ENCODE peak calls at places on chromosomes 7 and 10, in five cellular contexts. U is Caco-2, P is SK-N-SH, T is cardiac muscle cell, L is RCC 7860. D is an unnamed sample.

GRCh38 chr7:40551685-40552576 is 417.1 kb downstream of the SUGCT start:
- DNase-seq in U (no peak), P (peak; percentile 81), L (peak; percentile 58), T (peak; percentile 90), D (peak; percentile 63)

GRCh38 chr10:18145652-18146051 is 5.4 kb downstream of the CACNB2 start:
- DNase-seq in U (no peak), L (no peak), T (peak; percentile 72), P (no peak), D (peak; percentile 50)

GRCh38 chr10:12705943-12706342 is 295.6 kb downstream of the CCDC3 start:
- DNase-seq in L (peak; percentile 57), T (no peak), U (no peak), P (no peak), D (no peak)

GRCh38 chr7:158710651-158711102 is 6.1 kb upstream of the NCAPG2 start:
- DNase-seq in P (no peak), U (no peak), T (peak; percentile 98), L (peak; percentile 51), D (peak; percentile 23)

GRCh38 chr10:103542764-103543616 is 49.5 kb downstream of the NEURL1 start:
- DNase-seq in T (peak; percentile 67), P (peak; percentile 82), U (peak; percentile 38), L (peak; percentile 18), D (peak; percentile 68)

GRCh38 chr10:30216811-30217210 is 132.3 kb downstream of the MTPAP start:
- DNase-seq in L (no peak), P (no peak), U (no peak), T (no peak), D (no peak)

GRCh38 chr7:37342665-37343471 is 105.8 kb downstream of the ELMO1 start:
- DNase-seq in L (no peak), U (no peak), P (peak; percentile 66), T (no peak), D (no peak)

GRCh38 chr10:72612203-72612826 is 13.6 kb downstream of the MICU1 start:
- DNase-seq in T (peak; percentile 33), U (no peak), L (peak; percentile 22), P (peak; percentile 46), D (no peak)

GRCh38 chr10:72935358-72935757 is 19.2 kb downstream of the PLA2G12B start:
- DNase-seq in U (no peak), P (no peak), L (peak; percentile 19), T (peak; percentile 13), D (no peak)

GRCh38 chr10:97651773-97652172 is 11.3 kb downstream of the PI4K2A start:
- DNase-seq in L (no peak), U (no peak), P (no peak), T (no peak), D (no peak)

GRCh38 chr7:14210075-14210474 is 220.6 kb upstream of the ETV1 start:
- DNase-seq in L (no peak), T (no peak), P (peak; percentile 12), U (no peak), D (no peak)

GRCh38 chr10:122168598-122168997 is 102.5 kb upstream of the BTBD16 start:
- DNase-seq in U (no peak), L (no peak), P (peak; percentile 55), T (peak; percentile 6), D (no peak)

GRCh38 chr7:145909956-145910611 is 206.5 kb upstream of the CNTNAP2 start:
- DNase-seq in L (peak; percentile 50), P (no peak), U (no peak), T (peak; percentile 34), D (no peak)

GRCh38 chr7:17056491-17057142 is 174.8 kb upstream of the AGR3 start:
- DNase-seq in P (no peak), U (peak; percentile 2), T (no peak), L (no peak), D (peak; percentile 19)

GRCh38 chr10:77190275-77190674 is 447.3 kb downstream of the KCNMA1 start:
- DNase-seq in L (no peak), P (no peak), U (no peak), T (no peak), D (no peak)

GRCh38 chr7:30114536-30115258 is 20.1 kb upstream of the MTURN start:
- DNase-seq in U (no peak), P (no peak), T (no peak), L (no peak), D (no peak)